ENCODE peak calls at places on chromosomes 13 and 19, in seven cellular contexts. One of them, this sample, is unnamed.

GRCh38 chr13:97502192-97502591 is 68.2 kb downstream of the RAP2A start:
- DNase-seq in lung: no peak
- DNase-seq in lower lobe of right lung: no peak
- DNase-seq in heart left ventricle: peak; percentile 38
- DNase-seq in A673: no peak
- DNase-seq in SK-N-SH: no peak
- DNase-seq in right cardiac atrium: peak; percentile 32
- DNase-seq in this sample: no peak

GRCh38 chr13:75803175-75803611 is 167.1 kb downstream of the LMO7 start:
- DNase-seq in A673: no peak
- DNase-seq in lung: no peak
- DNase-seq in heart left ventricle: no peak
- DNase-seq in SK-N-SH: no peak
- DNase-seq in lower lobe of right lung: no peak
- DNase-seq in right cardiac atrium: no peak
- DNase-seq in this sample: peak; percentile 36

GRCh38 chr13:50410921-50411712 is 395.9 kb downstream of the KCNRG start:
- DNase-seq in heart left ventricle: no peak
- DNase-seq in right cardiac atrium: peak; percentile 24
- DNase-seq in SK-N-SH: no peak
- DNase-seq in lung: peak; percentile 35
- DNase-seq in A673: peak; percentile 31
- DNase-seq in lower lobe of right lung: no peak
- DNase-seq in this sample: no peak

GRCh38 chr13:43153436-43154082 is 130.2 kb downstream of the DNAJC15 start:
- DNase-seq in right cardiac atrium: no peak
- DNase-seq in lower lobe of right lung: no peak
- DNase-seq in A673: no peak
- DNase-seq in heart left ventricle: no peak
- DNase-seq in lung: no peak
- DNase-seq in SK-N-SH: no peak
- DNase-seq in this sample: no peak

GRCh38 chr19:49327878-49328544 is 3.0 kb upstream of the SLC6A16 start:
- DNase-seq in heart left ventricle: no peak
- DNase-seq in A673: peak; percentile 44
- DNase-seq in lung: no peak
- DNase-seq in right cardiac atrium: no peak
- DNase-seq in SK-N-SH: no peak
- DNase-seq in lower lobe of right lung: no peak
- DNase-seq in this sample: peak; percentile 78

GRCh38 chr13:94731028-94731427 is 18.7 kb upstream of the SOX21 start:
- DNase-seq in SK-N-SH: no peak
- DNase-seq in lower lobe of right lung: no peak
- DNase-seq in heart left ventricle: no peak
- DNase-seq in right cardiac atrium: no peak
- DNase-seq in lung: no peak
- DNase-seq in A673: no peak
- DNase-seq in this sample: no peak

GRCh38 chr19:37551123-37551993 is 43.2 kb downstream of the ZNF571 start:
- DNase-seq in SK-N-SH: peak; percentile 95
- DNase-seq in heart left ventricle: peak; percentile 73
- DNase-seq in lower lobe of right lung: no peak
- DNase-seq in lung: no peak
- DNase-seq in A673: peak; percentile 69
- DNase-seq in right cardiac atrium: peak; percentile 33
- DNase-seq in this sample: peak; percentile 29

GRCh38 chr13:69903081-69903480 is 204.5 kb upstream of the ATXN8OS start:
- DNase-seq in A673: no peak
- DNase-seq in heart left ventricle: no peak
- DNase-seq in lung: no peak
- DNase-seq in right cardiac atrium: no peak
- DNase-seq in lower lobe of right lung: no peak
- DNase-seq in SK-N-SH: no peak
- DNase-seq in this sample: no peak

GRCh38 chr13:27857271-27857670 is 62.5 kb upstream of the PDX1 start:
- DNase-seq in lower lobe of right lung: no peak
- DNase-seq in A673: peak; percentile 4
- DNase-seq in SK-N-SH: no peak
- DNase-seq in heart left ventricle: no peak
- DNase-seq in lung: no peak
- DNase-seq in right cardiac atrium: no peak
- DNase-seq in this sample: no peak

GRCh38 chr13:27855381-27855780 is 63.1 kb downstream of the GSX1 start:
- DNase-seq in lower lobe of right lung: no peak
- DNase-seq in SK-N-SH: no peak
- DNase-seq in lung: no peak
- DNase-seq in A673: no peak
- DNase-seq in right cardiac atrium: no peak
- DNase-seq in heart left ventricle: no peak
- DNase-seq in this sample: no peak

GRCh38 chr13:27860743-27861142 is 59.1 kb upstream of the PDX1 start:
- DNase-seq in A673: no peak
- DNase-seq in right cardiac atrium: no peak
- DNase-seq in SK-N-SH: no peak
- DNase-seq in lung: no peak
- DNase-seq in lower lobe of right lung: no peak
- DNase-seq in heart left ventricle: no peak
- DNase-seq in this sample: no peak

GRCh38 chr13:27858046-27858445 is 61.8 kb upstream of the PDX1 start:
- DNase-seq in right cardiac atrium: no peak
- DNase-seq in heart left ventricle: no peak
- DNase-seq in SK-N-SH: no peak
- DNase-seq in lung: no peak
- DNase-seq in lower lobe of right lung: no peak
- DNase-seq in A673: no peak
- DNase-seq in this sample: no peak

GRCh38 chr13:27861165-27861564 is 58.6 kb upstream of the PDX1 start:
- DNase-seq in lower lobe of right lung: no peak
- DNase-seq in heart left ventricle: no peak
- DNase-seq in right cardiac atrium: no peak
- DNase-seq in SK-N-SH: no peak
- DNase-seq in lung: no peak
- DNase-seq in A673: no peak
- DNase-seq in this sample: no peak
- H3K27me3 ChIP-seq in lower lobe of right lung: peaks cover 37% of the 10 kb centered on the region
- H3K27me3 ChIP-seq in heart left ventricle: no peaks in the 10 kb centered on the region
- H3K27me3 ChIP-seq in right cardiac atrium: no peaks in the 10 kb centered on the region
- H3K27me3 ChIP-seq in SK-N-SH: peaks cover 35% of the 10 kb centered on the region
- H3K27me3 ChIP-seq in lung: peaks cover 5% of the 10 kb centered on the region
- H3K27me3 ChIP-seq in A673: peaks cover 67% of the 10 kb centered on the region
- H3K27me3 ChIP-seq in this sample: peaks cover 3% of the 10 kb centered on the region

DNA sequence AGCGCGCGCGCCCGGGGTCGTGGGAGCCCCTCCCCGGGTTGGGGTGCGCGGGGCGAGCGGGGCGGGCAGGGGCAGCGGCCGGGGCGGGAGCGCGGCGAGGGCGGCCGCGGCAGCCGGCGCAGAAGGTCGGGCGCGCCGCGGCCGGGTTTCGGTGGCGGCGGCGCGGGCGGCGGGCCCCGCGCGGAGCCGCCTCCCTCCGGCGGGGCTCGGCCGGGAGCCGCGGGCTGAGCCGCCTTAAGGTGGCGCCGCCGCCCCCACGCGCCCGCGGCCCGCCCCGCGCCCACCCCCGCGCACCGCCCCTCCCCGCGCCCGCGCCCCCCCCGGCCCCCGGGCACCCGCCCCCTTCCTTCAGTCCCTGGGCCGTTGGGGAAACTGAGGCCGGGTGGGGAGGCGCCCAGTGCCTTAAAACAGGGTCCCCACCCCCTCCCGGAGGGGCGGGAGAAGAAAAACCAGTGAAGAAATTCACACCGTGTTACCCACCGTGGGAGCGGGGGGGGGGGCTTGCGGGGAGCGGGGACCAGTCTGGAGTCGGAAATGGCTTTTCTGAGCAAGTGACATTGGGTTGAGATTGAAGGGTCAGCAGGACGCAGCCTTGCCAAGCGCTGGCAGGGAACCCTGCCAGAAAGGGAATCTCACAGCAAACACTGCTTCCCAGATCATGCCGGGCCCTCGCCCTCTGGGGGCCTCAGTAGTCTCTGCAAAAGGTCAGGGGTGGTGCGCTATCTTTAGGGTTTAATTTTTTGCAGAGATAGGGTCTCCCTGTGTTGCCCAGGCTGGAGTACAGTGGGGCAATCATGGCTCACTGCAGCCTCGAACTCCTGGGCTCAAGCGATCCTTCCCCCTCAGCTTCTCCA is at the start of gene TLE2:
- DNase-seq in A673: no peak
- DNase-seq in heart left ventricle: no peak
- DNase-seq in lung: no peak
- DNase-seq in SK-N-SH: peak; percentile 69
- DNase-seq in right cardiac atrium: peak; percentile 56
- DNase-seq in lower lobe of right lung: no peak
- DNase-seq in this sample: peak; percentile 84
- H3K4me3 ChIP-seq in A673: peak within 1 kb of the TSS; percentile 67
- H3K4me3 ChIP-seq in heart left ventricle: peak within 1 kb of the TSS; percentile 80
- H3K4me3 ChIP-seq in lung: peak within 1 kb of the TSS; percentile 71
- H3K4me3 ChIP-seq in SK-N-SH: peak within 1 kb of the TSS; percentile 40
- H3K4me3 ChIP-seq in right cardiac atrium: peak within 1 kb of the TSS; percentile 96
- H3K4me3 ChIP-seq in lower lobe of right lung: peak within 1 kb of the TSS; percentile 64
- H3K4me3 ChIP-seq in this sample: peak within 1 kb of the TSS; percentile 56

DNA sequence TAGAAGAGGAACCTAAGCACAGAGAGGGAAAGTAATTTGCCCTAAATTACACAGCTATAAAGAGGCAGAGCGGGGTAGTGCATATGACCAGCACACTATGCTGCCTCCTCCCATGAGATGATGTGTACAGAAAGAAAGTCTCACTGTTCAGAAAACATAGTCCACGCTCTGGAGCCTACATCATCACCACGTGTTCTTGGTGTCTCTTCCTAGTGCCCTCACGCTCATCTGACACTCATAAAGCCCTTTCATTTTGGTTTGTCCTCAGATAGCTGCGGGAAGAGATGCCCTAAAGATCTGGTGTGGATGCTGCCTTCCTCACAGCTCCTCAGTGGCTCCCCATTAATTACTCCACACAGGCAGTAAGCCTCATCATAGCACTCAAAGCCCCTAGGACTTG is 27.4 kb upstream of the SIAH3 start:
- DNase-seq in A673: no peak
- DNase-seq in SK-N-SH: no peak
- DNase-seq in lower lobe of right lung: no peak
- DNase-seq in lung: no peak
- DNase-seq in heart left ventricle: no peak
- DNase-seq in right cardiac atrium: no peak
- DNase-seq in this sample: no peak
- H3K27me3 ChIP-seq in A673: no peaks in the 10 kb centered on the region
- H3K27me3 ChIP-seq in SK-N-SH: no peaks in the 10 kb centered on the region
- H3K27me3 ChIP-seq in lower lobe of right lung: no peaks in the 10 kb centered on the region
- H3K27me3 ChIP-seq in lung: no peaks in the 10 kb centered on the region
- H3K27me3 ChIP-seq in heart left ventricle: no peaks in the 10 kb centered on the region
- H3K27me3 ChIP-seq in right cardiac atrium: no peaks in the 10 kb centered on the region
- H3K27me3 ChIP-seq in this sample: peaks cover 3% of the 10 kb centered on the region

GRCh38 chr19:15448014-15448777 is 1.6 kb downstream of the WIZ start:
- DNase-seq in A673: no peak
- DNase-seq in SK-N-SH: no peak
- DNase-seq in lower lobe of right lung: no peak
- DNase-seq in right cardiac atrium: no peak
- DNase-seq in heart left ventricle: no peak
- DNase-seq in lung: no peak
- DNase-seq in this sample: no peak
- H3K4me3 ChIP-seq in A673: no peak overlapping the region
- H3K4me3 ChIP-seq in SK-N-SH: no peak overlapping the region
- H3K4me3 ChIP-seq in lower lobe of right lung: peak overlapping the region; percentile 72
- H3K4me3 ChIP-seq in right cardiac atrium: no peak overlapping the region
- H3K4me3 ChIP-seq in heart left ventricle: no peak overlapping the region
- H3K4me3 ChIP-seq in lung: no peak overlapping the region
- H3K4me3 ChIP-seq in this sample: no peak overlapping the region

DNA sequence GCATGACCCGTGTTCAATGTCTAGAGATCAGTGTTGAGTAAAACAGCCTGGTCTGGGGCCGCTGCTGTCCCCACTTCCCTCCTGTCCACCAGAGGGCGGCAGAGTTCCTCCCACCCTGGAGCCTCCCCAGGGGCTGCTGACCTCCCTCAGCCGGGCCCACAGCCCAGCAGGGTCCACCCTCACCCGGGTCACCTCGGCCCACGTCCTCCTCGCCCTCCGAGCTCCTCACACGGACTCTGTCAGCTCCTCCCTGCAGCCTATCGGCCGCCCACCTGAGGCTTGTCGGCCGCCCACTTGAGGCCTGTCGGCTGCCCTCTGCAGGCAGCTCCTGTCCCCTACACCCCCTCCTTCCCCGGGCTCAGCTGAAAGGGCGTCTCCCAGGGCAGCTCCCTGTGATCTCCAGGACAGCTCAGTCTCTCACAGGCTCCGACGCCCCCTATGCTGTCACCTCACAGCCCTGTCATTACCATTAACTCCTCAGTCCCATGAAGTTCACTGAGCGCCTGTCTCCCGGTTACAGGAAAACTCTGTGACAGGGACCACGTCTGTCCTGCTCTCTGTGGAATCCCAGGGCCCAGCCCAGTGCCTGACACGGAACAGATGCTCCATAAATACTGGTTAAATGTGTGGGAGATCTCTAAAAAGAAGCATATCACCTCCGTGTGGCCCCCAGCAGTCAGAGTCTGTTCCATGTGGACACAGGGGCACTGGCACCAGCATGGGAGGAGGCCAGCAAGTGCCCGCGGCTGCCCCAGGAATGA is 1.5 kb upstream of the CEACAM5 start:
- DNase-seq in lung: peak; percentile 74
- DNase-seq in lower lobe of right lung: peak; percentile 83
- DNase-seq in SK-N-SH: peak; percentile 79
- DNase-seq in right cardiac atrium: peak; percentile 29
- DNase-seq in A673: peak; percentile 77
- DNase-seq in heart left ventricle: peak; percentile 47
- DNase-seq in this sample: peak; percentile 93
- H3K27me3 ChIP-seq in lung: no peaks in the 10 kb centered on the region
- H3K27me3 ChIP-seq in lower lobe of right lung: peaks cover 25% of the 10 kb centered on the region
- H3K27me3 ChIP-seq in SK-N-SH: peaks cover 29% of the 10 kb centered on the region
- H3K27me3 ChIP-seq in right cardiac atrium: no peaks in the 10 kb centered on the region
- H3K27me3 ChIP-seq in A673: no peaks in the 10 kb centered on the region
- H3K27me3 ChIP-seq in heart left ventricle: peaks cover 15% of the 10 kb centered on the region
- H3K27me3 ChIP-seq in this sample: no peaks in the 10 kb centered on the region

GRCh38 chr13:35953537-35954206 is 177.5 kb downstream of the DCLK1 start:
- DNase-seq in right cardiac atrium: peak; percentile 82
- DNase-seq in lung: peak; percentile 60
- DNase-seq in SK-N-SH: peak; percentile 74
- DNase-seq in heart left ventricle: peak; percentile 84
- DNase-seq in lower lobe of right lung: peak; percentile 44
- DNase-seq in A673: peak; percentile 87
- DNase-seq in this sample: peak; percentile 75
- H3K4me3 ChIP-seq in right cardiac atrium: no peak overlapping the region
- H3K4me3 ChIP-seq in lung: no peak overlapping the region
- H3K4me3 ChIP-seq in SK-N-SH: peak overlapping the region; percentile 42
- H3K4me3 ChIP-seq in heart left ventricle: no peak overlapping the region
- H3K4me3 ChIP-seq in lower lobe of right lung: no peak overlapping the region
- H3K4me3 ChIP-seq in A673: peak overlapping the region; percentile 13
- H3K4me3 ChIP-seq in this sample: no peak overlapping the region

DNA sequence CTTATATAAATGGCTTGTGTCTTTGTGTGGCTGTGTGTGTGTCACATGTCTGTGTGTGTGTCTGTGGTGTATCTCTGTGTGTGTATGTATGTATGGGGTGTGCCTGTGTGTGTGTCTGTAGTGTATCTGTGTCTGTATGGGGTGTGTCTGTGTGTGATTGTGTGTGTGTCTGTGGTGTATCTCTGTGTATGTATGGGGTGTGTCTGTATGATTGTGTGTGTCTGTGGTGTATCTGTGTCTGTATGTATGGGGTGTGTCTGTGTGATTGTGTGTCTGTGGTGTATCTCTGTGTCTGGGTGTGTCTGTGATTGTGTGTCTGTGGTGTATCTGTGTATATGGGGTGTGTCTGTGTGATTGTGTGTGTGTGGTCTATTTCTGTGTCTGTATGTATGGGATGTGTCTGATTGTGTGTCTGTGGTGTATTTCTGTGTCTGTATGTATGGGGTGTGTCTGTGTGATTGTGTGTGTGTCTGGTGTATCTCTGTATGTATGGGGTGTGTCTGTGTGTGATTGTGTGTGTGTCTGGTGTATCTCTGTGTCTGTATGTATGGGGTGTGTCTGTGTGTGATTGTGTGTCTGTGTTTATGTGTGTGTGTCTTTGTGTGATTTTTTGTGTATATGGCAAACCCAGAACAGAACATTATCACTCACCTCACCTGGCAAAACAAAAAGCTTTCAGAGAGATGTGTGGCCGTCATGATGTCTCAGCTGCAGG is 56.1 kb upstream of the MCF2L start:
- DNase-seq in heart left ventricle: no peak
- DNase-seq in A673: no peak
- DNase-seq in SK-N-SH: no peak
- DNase-seq in lower lobe of right lung: no peak
- DNase-seq in lung: no peak
- DNase-seq in right cardiac atrium: no peak
- DNase-seq in this sample: no peak
- H3K27me3 ChIP-seq in heart left ventricle: no peaks in the 10 kb centered on the region
- H3K27me3 ChIP-seq in A673: peaks cover 27% of the 10 kb centered on the region
- H3K27me3 ChIP-seq in SK-N-SH: no peaks in the 10 kb centered on the region
- H3K27me3 ChIP-seq in lower lobe of right lung: no peaks in the 10 kb centered on the region
- H3K27me3 ChIP-seq in lung: no peaks in the 10 kb centered on the region
- H3K27me3 ChIP-seq in right cardiac atrium: no peaks in the 10 kb centered on the region
- H3K27me3 ChIP-seq in this sample: no peaks in the 10 kb centered on the region